ENCODE peak calls at places on chromosomes 6 and 20, in seven cellular contexts. V is left ventricle myocardium inferior, Y is stomach, X is body of pancreas, N is heart right ventricle, F is transverse colon, U is iPS DF 6.9. E is an unnamed sample. For H3K4me1, the result is how much of the 10 kb centered on the place peaks cover.

GRCh38 chr20:34190679-34191090 is 50.5 kb upstream of the ASIP start:
- DNase-seq in V (peak), Y (peak), X (peak), N (peak), F (peak), U (peak), E (peak)

GRCh38 chr20:7984192-7984591 is 35.4 kb downstream of the TMX4 start:
- DNase-seq in V (no peak), Y (no peak), X (no peak), N (no peak), F (no peak), U (peak), E (no peak)

GRCh38 chr20:46099491-46100287 is 9.9 kb upstream of the NCOA5 start:
- DNase-seq in V (peak), Y (no peak), X (no peak), N (no peak), F (peak), U (peak), E (no peak)

GRCh38 chr6:43455034-43455747 is at the start of gene DLK2:
- DNase-seq in V (no peak), Y (no peak), X (no peak), N (no peak), F (peak), U (no peak), E (no peak)

GRCh38 chr6:3009930-3010329 is 10.2 kb downstream of the NQO2 start:
- DNase-seq in V (no peak), Y (no peak), X (no peak), N (no peak), F (no peak), U (no peak), E (peak)

GRCh38 chr6:39947611-39948068 is 13.4 kb upstream of the MOCS1 start:
- DNase-seq in V (no peak), Y (no peak), X (no peak), N (no peak), F (no peak), U (no peak), E (no peak)

GRCh38 chr20:35015863-35016193 is 60.2 kb downstream of the MYH7B start:
- DNase-seq in V (no peak), Y (no peak), X (no peak), N (no peak), F (no peak), U (no peak), E (no peak)

GRCh38 chr20:49713779-49714712 is at the start of gene B4GALT5:
- DNase-seq in V (peak), Y (peak), X (peak), N (peak), F (peak), U (peak), E (peak)

GRCh38 chr6:79373880-79374279 is 139.4 kb upstream of the HMGN3 start:
- DNase-seq in V (no peak), Y (no peak), X (no peak), N (no peak), F (no peak), U (no peak), E (no peak)

GRCh38 chr6:72946766-72947165 is 278.5 kb downstream of the KHDC1L start:
- DNase-seq in V (no peak), Y (no peak), X (no peak), N (no peak), F (no peak), U (no peak), E (no peak)

GRCh38 chr6:148771212-148771601 is 24.4 kb downstream of the UST start:
- DNase-seq in V (peak), Y (peak), X (peak), N (peak), F (peak), U (no peak), E (no peak)

GRCh38 chr6:149480502-149481280 is 4.1 kb downstream of the ZC3H12D start:
- DNase-seq in V (no peak), Y (no peak), X (no peak), N (no peak), F (no peak), U (no peak), E (no peak)

GRCh38 chr6:12152023-12152960 is 137.9 kb upstream of the EDN1 start:
- DNase-seq in V (no peak), Y (no peak), X (no peak), N (no peak), F (no peak), U (no peak), E (no peak)

GRCh38 chr6:32194825-32195651 is 2.6 kb upstream of the GPSM3 start:
- DNase-seq in V (no peak), Y (no peak), X (peak), N (peak), F (peak), U (no peak), E (peak)

GRCh38 chr6:52904562-52905279 is 4.8 kb downstream of the GSTA3 start:
- DNase-seq in V (no peak), Y (no peak), X (no peak), N (no peak), F (no peak), U (peak), E (no peak)

GRCh38 chr20:21505810-21506530 is 7.9 kb downstream of the NKX2-2 start:
- DNase-seq in V (no peak), Y (peak), X (peak), N (no peak), F (peak), U (no peak), E (no peak)

GRCh38 chr6:26053929-26054658 is 33.1 kb upstream of the HFE start:
- DNase-seq in V (no peak), Y (no peak), X (no peak), N (no peak), F (no peak), U (no peak), E (no peak)

GRCh38 chr6:111536888-111537287 is 53.9 kb upstream of the REV3L start:
- DNase-seq in V (no peak), Y (no peak), X (peak), N (no peak), F (no peak), U (no peak), E (no peak)

GRCh38 chr20:43983904-43984361 is 69.3 kb downstream of the TOX2 start:
- DNase-seq in V (no peak), Y (no peak), X (no peak), N (no peak), F (no peak), U (no peak), E (no peak)

GRCh38 chr6:7134999-7135735 is 27.4 kb downstream of the RREB1 start:
- DNase-seq in V (no peak), Y (no peak), X (no peak), N (no peak), F (no peak), U (no peak), E (no peak)

GRCh38 chr6:159104163-159104885 is 59.5 kb upstream of the TAGAP start:
- DNase-seq in V (peak), Y (peak), X (peak), N (peak), F (peak), U (peak), E (peak)

GRCh38 chr20:25739615-25740320 is 43.1 kb upstream of the ZNF337 start:
- DNase-seq in V (no peak), Y (no peak), X (no peak), N (no peak), F (no peak), U (no peak), E (no peak)

GRCh38 chr6:33317418-33317667 is 201 bp downstream of the ZBTB22 start:
- DNase-seq in V (no peak), Y (no peak), X (no peak), N (peak), F (no peak), U (no peak), E (no peak)

GRCh38 chr6:46410330-46410953 is 80.8 kb downstream of the RCAN2 start:
- DNase-seq in V (no peak), Y (no peak), X (peak), N (peak), F (no peak), U (no peak), E (peak)

GRCh38 chr20:41249371-41249770 is 68.2 kb downstream of the ZHX3 start:
- DNase-seq in V (peak), Y (no peak), X (peak), N (peak), F (peak), U (no peak), E (no peak)

GRCh38 chr6:32867022-32867477 is 13.1 kb downstream of the PSMB9 start:
- DNase-seq in V (no peak), Y (no peak), X (no peak), N (no peak), F (no peak), U (no peak), E (no peak)

GRCh38 chr6:25987845-25988244 is 25.2 kb downstream of the TRIM38 start:
- DNase-seq in V (no peak), Y (no peak), X (no peak), N (no peak), F (no peak), U (no peak), E (no peak)

GRCh38 chr6:31920803-31921202 is 6.7 kb upstream of the C2 start:
- DNase-seq in V (no peak), Y (no peak), X (no peak), N (no peak), F (no peak), U (no peak), E (peak)

GRCh38 chr20:47125553-47126373 is 230.7 kb downstream of the ZMYND8 start:
- DNase-seq in V (peak), Y (no peak), X (no peak), N (no peak), F (no peak), U (no peak), E (no peak)
- H3K4me3 ChIP-seq in V (no peak), Y (no peak), X (no peak), N (no peak), F (no peak), U (no peak), E (no peak)

GRCh38 chr6:126786262-126786661 is 332.2 kb upstream of the RSPO3 start:
- DNase-seq in V (no peak), Y (no peak), X (no peak), N (no peak), F (no peak), U (no peak), E (no peak)

GRCh38 chr6:126787635-126788034 is 330.8 kb upstream of the RSPO3 start:
- DNase-seq in V (no peak), Y (no peak), X (no peak), N (no peak), F (no peak), U (no peak), E (no peak)

GRCh38 chr6:126792340-126792739 is 326.1 kb upstream of the RSPO3 start:
- DNase-seq in V (no peak), Y (no peak), X (no peak), N (no peak), F (no peak), U (no peak), E (no peak)

DNA sequence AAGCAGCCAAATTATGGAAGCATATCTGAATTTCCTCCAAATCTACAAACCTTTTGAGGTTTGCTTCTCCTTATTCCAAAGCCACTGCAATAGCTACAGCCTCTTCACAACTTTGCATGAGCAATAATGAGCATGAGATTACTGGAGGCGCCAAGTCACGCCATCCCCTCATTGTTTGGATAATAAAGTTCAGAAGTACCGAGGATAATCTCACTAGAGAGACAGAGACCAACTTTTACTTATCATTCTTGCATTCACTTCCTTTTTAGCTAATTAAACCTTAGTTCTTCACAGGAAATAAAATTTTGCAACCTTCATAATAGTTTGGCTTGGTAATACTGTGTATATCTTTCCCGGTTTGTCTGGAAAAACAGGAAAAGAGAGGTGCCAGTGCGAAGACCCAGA is 329.5 kb upstream of the RSPO3 start:
- DNase-seq in V (no peak), Y (no peak), X (no peak), N (no peak), F (no peak), U (no peak), E (no peak)
- H3K4me1 ChIP-seq in V (under half), Y (under half), X (under half), N (under half), F (under half), U (under half), E (under half)

GRCh38 chr6:41705329-41705995 is 29.9 kb downstream of the TFEB start:
- DNase-seq in V (no peak), Y (no peak), X (no peak), N (no peak), F (no peak), U (no peak), E (no peak)

GRCh38 chr6:41705996-41706835 is 29.2 kb downstream of the TFEB start:
- DNase-seq in V (peak), Y (peak), X (peak), N (peak), F (peak), U (peak), E (no peak)

GRCh38 chr6:41708856-41709255 is 26.6 kb downstream of the TFEB start:
- DNase-seq in V (no peak), Y (no peak), X (no peak), N (no peak), F (no peak), U (no peak), E (no peak)

GRCh38 chr6:41707565-41708200 is 27.7 kb downstream of the TFEB start:
- DNase-seq in V (no peak), Y (no peak), X (peak), N (no peak), F (no peak), U (no peak), E (no peak)

GRCh38 chr6:41706876-41707564 is 28.4 kb downstream of the TFEB start:
- DNase-seq in V (no peak), Y (no peak), X (peak), N (no peak), F (no peak), U (no peak), E (no peak)
- H3K4me3 ChIP-seq in V (no peak), Y (no peak), X (no peak), N (no peak), F (no peak), U (no peak), E (no peak)

GRCh38 chr20:1841554-1842140 is 53.6 kb upstream of the SIRPA start:
- DNase-seq in V (no peak), Y (no peak), X (peak), N (no peak), F (peak), U (no peak), E (no peak)
- H3K4me1 ChIP-seq in V (under half), Y (under half), X (under half), N (under half), F (under half), U (under half), E (under half)

DNA sequence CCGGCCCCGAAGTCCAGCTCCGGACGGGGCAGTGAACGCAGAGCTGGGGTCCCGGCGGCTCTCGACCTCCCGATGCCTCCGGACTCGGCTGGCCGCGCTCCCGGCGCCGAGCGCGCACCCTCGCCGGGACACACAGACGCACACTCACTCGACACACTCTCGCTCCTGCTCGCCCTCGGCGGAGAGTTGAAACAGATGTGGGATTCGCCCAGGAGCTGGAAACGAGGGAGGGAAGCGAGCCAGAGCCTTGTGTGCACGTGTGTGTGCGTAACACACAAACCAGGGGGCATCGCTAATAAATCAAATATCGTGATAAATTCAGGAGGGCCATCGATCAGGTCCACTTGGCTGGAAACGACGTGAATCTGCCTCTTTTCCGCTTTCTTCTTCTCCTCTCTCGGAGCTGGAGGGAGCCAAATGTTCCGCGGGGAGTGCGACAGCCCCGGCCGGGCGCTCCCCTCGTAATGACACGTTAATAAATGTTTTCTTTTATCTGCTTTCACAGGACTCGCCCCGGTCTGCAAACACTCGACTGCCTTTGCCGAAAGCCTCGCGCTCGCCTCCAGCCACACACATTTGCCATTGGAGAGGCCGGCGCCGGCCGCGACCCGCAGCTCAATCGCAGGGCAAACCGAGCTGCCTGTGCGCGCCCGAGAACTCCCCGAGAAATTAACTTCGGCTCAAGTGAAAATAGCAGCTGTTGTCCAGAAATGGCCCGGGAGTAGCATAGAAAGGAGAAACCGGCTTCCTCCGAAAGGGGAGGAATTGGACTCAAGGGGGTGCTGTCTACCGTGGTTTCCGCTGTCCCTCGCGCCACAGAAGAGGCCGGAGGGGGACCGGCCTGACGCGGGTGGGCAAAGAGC is 850 bp upstream of the SULF2 start:
- DNase-seq in V (peak), Y (peak), X (peak), N (peak), F (peak), U (no peak), E (peak)
- H3K4me3 ChIP-seq in V (peak), Y (peak), X (no peak), N (peak), F (peak), U (peak), E (peak)

DNA sequence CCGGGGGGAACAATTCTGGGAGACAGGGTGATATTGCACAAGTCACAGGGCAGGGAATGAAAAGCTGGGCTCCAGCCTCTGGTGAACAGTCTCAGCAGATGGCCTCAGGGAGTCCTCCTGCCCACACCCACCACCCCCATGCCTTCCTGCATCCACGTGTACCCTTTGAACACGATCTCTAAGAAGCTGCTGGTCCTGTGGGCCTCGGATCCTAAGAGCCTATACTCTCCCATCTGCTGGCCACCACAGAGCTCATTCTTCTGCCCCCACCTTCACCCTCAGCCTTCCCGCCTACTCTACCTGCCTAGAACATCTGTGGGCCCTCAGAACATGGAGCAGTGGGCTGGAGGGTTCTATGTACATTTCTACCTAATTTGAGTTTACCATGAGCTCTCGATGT is 60.3 kb downstream of the TRERF1 start:
- DNase-seq in V (no peak), Y (peak), X (no peak), N (no peak), F (no peak), U (no peak), E (no peak)
- H3K4me1 ChIP-seq in V (under half), Y (under half), X (under half), N (under half), F (under half), U (under half), E (under half)

DNA sequence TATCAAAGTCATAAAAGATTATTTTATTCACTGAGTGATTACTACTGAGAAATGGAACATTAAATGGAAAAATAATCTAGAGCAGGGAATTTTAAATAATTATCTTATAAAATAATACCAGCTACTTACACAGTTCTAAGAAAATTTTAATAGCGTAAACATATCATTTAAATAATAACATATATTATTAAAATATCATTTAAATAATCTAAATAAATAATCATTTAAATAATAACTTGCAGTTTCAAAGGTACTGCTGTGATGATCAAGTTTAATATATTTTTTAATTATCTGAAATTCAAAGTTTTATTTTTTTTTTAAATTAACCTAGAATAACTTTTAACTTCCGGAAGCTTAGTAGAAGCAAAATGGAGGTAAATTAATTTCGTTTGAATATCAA is 301.2 kb downstream of the TBC1D32 start:
- DNase-seq in V (no peak), Y (no peak), X (no peak), N (no peak), F (no peak), U (no peak), E (no peak)
- H3K4me3 ChIP-seq in V (no peak), Y (no peak), X (no peak), N (no peak), F (no peak), U (no peak), E (no peak)

GRCh38 chr20:31698803-31699718 is 23.6 kb downstream of the BCL2L1 start:
- DNase-seq in V (no peak), Y (peak), X (peak), N (peak), F (peak), U (no peak), E (no peak)

GRCh38 chr20:31701591-31701990 is 21.1 kb downstream of the BCL2L1 start:
- DNase-seq in V (no peak), Y (no peak), X (no peak), N (no peak), F (no peak), U (no peak), E (no peak)

GRCh38 chr20:31698243-31698802 is 24.3 kb downstream of the BCL2L1 start:
- DNase-seq in V (no peak), Y (no peak), X (no peak), N (no peak), F (no peak), U (no peak), E (no peak)

GRCh38 chr20:31699801-31700728 is 22.6 kb downstream of the BCL2L1 start:
- DNase-seq in V (no peak), Y (no peak), X (no peak), N (no peak), F (no peak), U (no peak), E (no peak)

DNA sequence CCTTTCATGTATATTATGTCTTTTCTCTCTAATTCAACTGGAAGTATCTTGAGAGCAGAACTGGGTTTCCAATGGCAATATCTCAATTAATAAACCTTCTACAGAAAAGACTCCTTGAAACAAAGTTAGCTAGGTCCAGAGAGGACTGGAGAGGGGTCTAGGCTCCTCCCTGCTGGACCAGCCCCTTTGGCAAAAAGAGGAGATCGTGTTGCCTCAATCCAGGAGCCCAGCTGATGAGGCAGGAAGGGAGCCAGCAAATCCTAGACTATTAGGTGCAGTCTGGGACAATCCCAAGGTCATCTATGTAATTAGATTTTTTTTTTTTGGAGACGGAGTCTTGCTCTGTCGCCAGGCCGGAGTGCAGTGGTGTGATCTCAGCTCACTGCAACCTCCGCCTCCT is 21.9 kb downstream of the BCL2L1 start:
- DNase-seq in V (no peak), Y (no peak), X (no peak), N (no peak), F (no peak), U (no peak), E (no peak)
- H3K4me1 ChIP-seq in V (half or more), Y (half or more), X (half or more), N (half or more), F (under half), U (under half), E (half or more)

GRCh38 chr6:107667790-107668189 is 156.3 kb downstream of the SCML4 start:
- DNase-seq in V (no peak), Y (no peak), X (no peak), N (no peak), F (no peak), U (no peak), E (no peak)

GRCh38 chr6:107663308-107663707 is 160.8 kb downstream of the SCML4 start:
- DNase-seq in V (no peak), Y (no peak), X (no peak), N (no peak), F (no peak), U (no peak), E (no peak)

GRCh38 chr6:107668826-107669474 is 155.2 kb downstream of the SCML4 start:
- DNase-seq in V (no peak), Y (no peak), X (no peak), N (no peak), F (no peak), U (no peak), E (no peak)

GRCh38 chr6:107665386-107665785 is 158.7 kb downstream of the SCML4 start:
- DNase-seq in V (no peak), Y (no peak), X (no peak), N (no peak), F (no peak), U (no peak), E (no peak)

GRCh38 chr6:107666084-107666981 is 157.8 kb downstream of the SCML4 start:
- DNase-seq in V (no peak), Y (no peak), X (peak), N (no peak), F (no peak), U (no peak), E (no peak)
- H3K4me3 ChIP-seq in V (no peak), Y (no peak), X (no peak), N (no peak), F (no peak), U (no peak), E (no peak)

E was measured in Caco-2.